ENCODE peak calls at places on chromosome 5, in six cellular contexts. I, A, W, T, G and X are unnamed samples. For H3K4me1, the result is how much of the 10 kb centered on the place peaks cover.

GRCh38 chr5:98772415-98773213 is 849 bp upstream of the RGMB start:
- DNase-seq in W (peak), I (peak), T (peak), A (peak), G (peak), X (no peak)

GRCh38 chr5:160774646-160775313 is 77.2 kb downstream of the ATP10B start:
- DNase-seq in I (no peak), T (no peak), G (peak), W (no peak), A (no peak), X (no peak)

GRCh38 chr5:78504726-78505431 is 143.7 kb downstream of the LHFPL2 start:
- DNase-seq in W (peak), I (peak), T (no peak), A (peak), G (no peak), X (no peak)

GRCh38 chr5:120306331-120306730 is 157.8 kb upstream of the PRR16 start:
- DNase-seq in T (no peak), I (no peak), W (no peak), G (no peak), A (no peak), X (no peak)

GRCh38 chr5:64210866-64211265 is 45.2 kb downstream of the RNF180 start:
- DNase-seq in T (no peak), G (peak), A (no peak), W (no peak), I (no peak), X (no peak)

GRCh38 chr5:316210-317085 is 5.1 kb upstream of the AHRR start:
- DNase-seq in G (no peak), A (no peak), T (no peak), W (no peak), I (no peak), X (no peak)

GRCh38 chr5:167759411-167759821 is 532.0 kb upstream of the WWC1 start:
- DNase-seq in G (no peak), W (no peak), I (no peak), T (no peak), A (no peak), X (no peak)

GRCh38 chr5:1655496-1656270 is 131.9 kb upstream of the LPCAT1 start:
- DNase-seq in T (no peak), I (no peak), A (no peak), W (no peak), G (no peak), X (no peak)

GRCh38 chr5:78691073-78691960 is 42.7 kb upstream of the LHFPL2 start:
- DNase-seq in G (peak), I (no peak), T (no peak), A (no peak), W (no peak), X (no peak)

GRCh38 chr5:71697967-71698366 is 21.1 kb upstream of the CARTPT start:
- DNase-seq in I (no peak), A (no peak), T (no peak), G (peak), W (no peak), X (no peak)

GRCh38 chr5:150135557-150135956 is 20.1 kb downstream of the PDGFRB start:
- DNase-seq in A (no peak), I (no peak), G (no peak), W (no peak), T (no peak), X (no peak)

GRCh38 chr5:141182248-141182647 is at the start of gene PCDHB16:
- DNase-seq in G (peak), I (no peak), T (no peak), W (no peak), A (no peak), X (no peak)

GRCh38 chr5:170638454-170639220 is 134.8 kb downstream of the KCNIP1 start:
- DNase-seq in W (peak), T (peak), I (peak), G (peak), A (peak), X (peak)

GRCh38 chr5:133827001-133827400 is 141.4 kb downstream of the C5orf15 start:
- DNase-seq in I (no peak), W (no peak), T (peak), G (no peak), A (no peak), X (no peak)

GRCh38 chr5:15966066-15966640 is 213.4 kb downstream of the MARCHF11 start:
- DNase-seq in A (no peak), G (no peak), W (no peak), I (no peak), T (no peak), X (no peak)

GRCh38 chr5:24547127-24547526 is 97.7 kb downstream of the CDH10 start:
- DNase-seq in A (no peak), G (no peak), W (no peak), T (no peak), I (no peak), X (no peak)

GRCh38 chr5:6398570-6399230 is 20.4 kb upstream of the MED10 start:
- DNase-seq in T (no peak), G (no peak), W (no peak), I (no peak), A (no peak), X (no peak)

GRCh38 chr5:1008451-1009358 is at the start of gene NKD2:
- DNase-seq in W (peak), I (peak), A (peak), G (peak), T (peak), X (no peak)

GRCh38 chr5:127909078-127909477 is 174.5 kb upstream of the SLC12A2 start:
- DNase-seq in G (peak), T (no peak), A (no peak), W (no peak), I (no peak), X (peak)

GRCh38 chr5:158267228-158267627 is 408.3 kb upstream of the CLINT1 start:
- DNase-seq in W (no peak), A (no peak), G (no peak), I (no peak), T (no peak), X (no peak)

GRCh38 chr5:150109921-150110320 is 23.6 kb upstream of the CSF1R start:
- DNase-seq in A (no peak), T (no peak), G (peak), I (no peak), W (no peak), X (no peak)

GRCh38 chr5:141050622-141051525 is at the start of gene PCDHB1:
- DNase-seq in A (no peak), I (no peak), G (peak), T (no peak), W (no peak), X (no peak)

GRCh38 chr5:123807177-123807900 is 295.4 kb downstream of the CSNK1G3 start:
- DNase-seq in W (no peak), A (no peak), T (no peak), G (no peak), I (no peak), X (no peak)

GRCh38 chr5:77896338-77896737 is 120.2 kb upstream of the TBCA start:
- DNase-seq in W (no peak), T (no peak), G (no peak), I (no peak), A (no peak), X (no peak)

GRCh38 chr5:154754460-154755360 is 467 bp upstream of the LARP1 start:
- DNase-seq in I (peak), W (peak), T (peak), G (peak), A (peak), X (peak)
- TF ChIP-seq CTCF in I (peak), W (peak), T (peak), G (peak), A (peak), X (peak)

GRCh38 chr5:17378346-17378984 is 119.6 kb upstream of the TAF11L2 start:
- DNase-seq in W (no peak), A (no peak), I (no peak), G (no peak), T (no peak), X (no peak)
- H3K4me1 ChIP-seq in W (under half), A (under half), I (under half), G (under half), T (under half), X (under half)

DNA sequence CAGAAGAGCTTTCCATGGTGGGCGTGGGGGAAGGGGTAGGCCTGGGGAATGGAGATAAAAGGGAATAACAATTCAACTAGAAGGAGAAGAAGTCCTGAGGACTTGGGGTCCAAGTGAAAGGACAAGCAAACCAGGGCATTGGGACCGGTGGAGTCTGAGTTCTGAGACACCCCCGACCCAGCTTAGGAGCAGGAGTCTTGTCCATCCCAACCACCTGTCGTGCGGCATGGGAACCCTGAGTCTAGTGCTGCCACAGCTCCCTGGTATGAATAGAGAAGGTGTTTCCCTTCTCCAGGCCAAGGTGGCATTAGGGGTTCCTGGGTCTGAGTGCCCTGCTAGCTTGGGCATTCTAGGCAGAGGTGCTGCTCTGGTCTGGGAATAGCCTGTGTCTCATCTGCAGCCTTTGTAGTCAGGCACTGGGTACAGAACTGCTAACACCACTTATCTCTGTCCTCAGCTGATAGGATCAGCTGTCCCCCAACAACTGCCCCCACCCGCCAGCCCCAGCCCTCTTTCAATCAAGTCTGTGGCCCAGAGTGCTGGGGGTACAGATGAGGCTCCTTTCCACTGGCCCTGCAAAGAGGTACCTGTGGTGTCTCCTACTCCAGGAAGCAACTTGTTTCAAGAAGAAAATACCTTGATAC is 9.9 kb downstream of the HNRNPAB start:
- DNase-seq in I (no peak), T (peak), W (no peak), A (no peak), G (no peak), X (no peak)
- TF ChIP-seq POLR2AphosphoS5 in I (no peak), T (no peak), W (no peak), A (no peak), G (no peak), X (peak)

GRCh38 chr5:146910239-146910638 is 31.7 kb upstream of the PPP2R2B start:
- DNase-seq in T (no peak), I (no peak), G (no peak), A (no peak), W (no peak), X (no peak)

GRCh38 chr5:146904890-146905289 is 26.3 kb upstream of the PPP2R2B start:
- DNase-seq in W (no peak), I (no peak), T (no peak), A (no peak), G (no peak), X (no peak)

GRCh38 chr5:146909496-146910068 is 31.0 kb upstream of the PPP2R2B start:
- DNase-seq in T (no peak), G (no peak), W (no peak), A (no peak), I (no peak), X (no peak)

GRCh38 chr5:146903789-146904188 is 25.2 kb upstream of the PPP2R2B start:
- DNase-seq in A (no peak), W (no peak), G (no peak), I (no peak), T (no peak), X (no peak)

DNA sequence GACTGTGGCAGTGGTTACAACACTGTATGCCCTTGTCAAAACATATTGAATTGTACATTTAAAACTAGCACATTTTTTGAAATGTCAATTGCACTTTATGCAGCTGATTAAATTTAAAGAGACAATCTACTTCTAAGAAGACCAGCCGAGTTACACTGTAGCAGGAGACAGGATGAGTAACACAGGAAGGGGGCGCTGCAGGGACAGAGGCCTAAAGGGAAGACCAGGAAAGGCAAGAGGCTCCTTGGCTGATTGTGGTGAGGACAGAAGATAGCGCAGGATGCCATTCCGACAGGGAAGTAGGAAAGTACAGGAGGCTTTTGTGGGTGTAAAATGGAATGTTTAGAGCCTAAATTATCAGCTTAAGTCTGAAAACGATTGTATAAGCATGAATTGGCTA is 28.2 kb upstream of the PPP2R2B start:
- DNase-seq in G (peak), W (no peak), A (no peak), I (no peak), T (no peak), X (no peak)
- TF ChIP-seq CTCF in G (peak), W (no peak), A (no peak), I (no peak), T (no peak), X (peak)

GRCh38 chr5:135246605-135246922 is 152.5 kb downstream of the MACROH2A1 start:
- DNase-seq in T (peak), G (no peak), W (no peak), A (peak), I (no peak), X (no peak)

GRCh38 chr5:135245521-135246499 is 153.2 kb downstream of the MACROH2A1 start:
- DNase-seq in T (no peak), A (peak), G (no peak), W (peak), I (no peak), X (no peak)

GRCh38 chr5:135242496-135243193 is 156.4 kb downstream of the MACROH2A1 start:
- DNase-seq in T (no peak), A (peak), W (peak), G (no peak), I (peak), X (no peak)

GRCh38 chr5:135243194-135244191 is 155.5 kb downstream of the MACROH2A1 start:
- DNase-seq in I (peak), A (peak), T (peak), W (peak), G (no peak), X (no peak)

DNA sequence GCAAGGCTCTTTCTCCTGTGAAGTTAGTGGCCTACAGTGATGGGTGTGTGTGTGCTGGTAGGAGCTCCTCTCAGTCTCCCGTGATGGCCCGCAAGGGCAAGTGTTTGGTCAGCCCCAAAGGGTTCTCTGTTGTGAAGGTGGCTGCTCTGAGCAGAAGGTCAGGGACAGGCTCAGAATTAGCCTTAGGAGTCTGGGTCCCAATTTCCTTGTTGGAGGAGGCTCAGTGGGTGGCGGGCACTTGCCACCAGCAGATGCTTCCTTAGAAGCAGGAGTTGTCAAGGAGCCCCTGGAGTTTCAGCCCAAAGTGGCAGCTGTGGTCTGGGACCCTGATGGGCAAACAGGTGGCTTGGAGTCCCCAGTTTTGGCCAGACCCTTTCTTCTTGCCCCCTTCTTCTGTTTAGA is 154.4 kb downstream of the MACROH2A1 start:
- DNase-seq in I (no peak), G (no peak), W (peak), T (peak), A (peak), X (no peak)
- H3K4me1 ChIP-seq in I (under half), G (under half), W (under half), T (under half), A (under half), X (under half)

GRCh38 chr5:143506881-143507552 is 103.5 kb upstream of the NR3C1 start:
- DNase-seq in W (no peak), I (no peak), G (no peak), A (peak), T (no peak), X (peak)
- TF ChIP-seq POLR2AphosphoS5 in W (peak), I (no peak), G (no peak), A (no peak), T (no peak), X (no peak)

DNA sequence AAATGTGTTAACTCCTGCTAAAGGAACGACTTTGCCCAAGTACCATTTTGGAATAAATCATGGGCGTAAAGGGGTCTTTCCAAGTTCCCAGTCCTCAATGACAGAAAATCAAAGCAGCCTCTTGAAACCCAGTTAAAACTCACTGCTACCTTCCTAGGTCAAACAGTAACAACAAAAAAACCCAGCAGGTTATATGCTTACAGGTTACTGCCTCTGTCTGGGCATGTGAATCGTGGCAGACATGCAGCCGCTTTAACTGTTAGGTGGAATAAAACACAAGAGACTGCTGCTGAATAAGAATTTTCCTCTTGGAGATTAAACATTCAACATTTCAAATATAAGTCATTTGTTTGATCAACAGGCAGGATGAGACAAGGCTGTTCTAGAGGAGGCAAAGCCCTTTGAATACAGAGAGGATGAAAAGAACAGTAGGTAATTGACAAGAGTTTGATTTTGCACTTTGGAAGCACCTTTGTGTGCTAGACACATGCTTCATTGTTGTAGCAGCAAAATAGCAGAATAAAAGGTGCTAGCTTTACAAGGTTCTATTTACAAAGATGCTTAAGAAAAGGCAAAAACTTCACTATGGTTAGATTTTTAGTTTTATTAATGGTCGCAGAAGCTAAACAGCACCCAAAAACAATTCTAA is 319.4 kb downstream of the NDUFS4 start:
- DNase-seq in G (peak), W (no peak), T (no peak), A (no peak), I (no peak), X (no peak)
- TF ChIP-seq CTCF in G (no peak), W (no peak), T (no peak), A (no peak), I (no peak), X (no peak)

DNA sequence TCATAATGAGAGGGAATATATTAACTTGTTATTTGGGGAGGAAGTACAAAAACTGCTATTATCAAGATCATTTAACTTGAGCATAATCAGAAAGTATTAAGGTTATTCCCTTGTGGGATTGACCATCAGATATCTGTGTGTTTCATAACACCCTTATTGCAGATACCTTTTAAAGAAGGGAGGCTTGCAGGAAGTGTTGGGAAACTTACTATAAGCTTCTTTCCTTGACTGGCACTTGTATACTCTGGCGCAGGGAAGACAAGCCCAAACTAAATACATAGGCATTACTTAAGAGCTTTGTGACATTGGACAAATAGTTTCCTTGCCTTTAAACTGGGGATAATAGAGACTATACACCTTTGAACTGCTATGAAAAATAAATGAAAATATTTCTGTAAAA is 50.9 kb downstream of the PIK3R1 start:
- DNase-seq in I (no peak), T (no peak), W (no peak), A (no peak), G (no peak), X (no peak)
- H3K4me1 ChIP-seq in I (half or more), T (half or more), W (half or more), A (under half), G (under half), X (under half)